ENCODE peak calls at places on chromosomes 1 and 21, in eight cellular contexts. One of them, this sample, is unnamed.

GRCh38 chr1:235270625-235271024 is 57.4 kb downstream of the ARID4B start:
- DNase-seq in activated CD8-positive, alpha-beta memory T cell treated with anti-CD3 and anti-CD28 coated beads for 48 hours: no peak
- DNase-seq in colonic mucosa: no peak
- DNase-seq in WTC11: no peak
- DNase-seq in activated naive CD4-positive, alpha-beta T cell: no peak
- DNase-seq in posterior cingulate gyrus: no peak
- DNase-seq in KG1: no peak
- DNase-seq in T-helper 9 cell: no peak
- DNase-seq in this sample: no peak

GRCh38 chr1:20721117-20722061 is 3.6 kb upstream of the KIF17 start:
- DNase-seq in activated naive CD4-positive, alpha-beta T cell: no peak
- DNase-seq in posterior cingulate gyrus: no peak
- DNase-seq in activated CD8-positive, alpha-beta memory T cell treated with anti-CD3 and anti-CD28 coated beads for 48 hours: no peak
- DNase-seq in colonic mucosa: no peak
- DNase-seq in KG1: no peak
- DNase-seq in T-helper 9 cell: no peak
- DNase-seq in WTC11: no peak
- DNase-seq in this sample: no peak

GRCh38 chr1:207752456-207753132 is 740 bp downstream of the CD46 start:
- DNase-seq in colonic mucosa: peak
- DNase-seq in KG1: no peak
- DNase-seq in activated naive CD4-positive, alpha-beta T cell: no peak
- DNase-seq in T-helper 9 cell: no peak
- DNase-seq in posterior cingulate gyrus: no peak
- DNase-seq in activated CD8-positive, alpha-beta memory T cell treated with anti-CD3 and anti-CD28 coated beads for 48 hours: peak
- DNase-seq in WTC11: peak
- DNase-seq in this sample: peak

GRCh38 chr1:43348343-43348808 is 10.4 kb upstream of the CDC20 start:
- DNase-seq in activated CD8-positive, alpha-beta memory T cell treated with anti-CD3 and anti-CD28 coated beads for 48 hours: no peak
- DNase-seq in colonic mucosa: no peak
- DNase-seq in activated naive CD4-positive, alpha-beta T cell: no peak
- DNase-seq in WTC11: no peak
- DNase-seq in KG1: no peak
- DNase-seq in T-helper 9 cell: no peak
- DNase-seq in posterior cingulate gyrus: no peak
- DNase-seq in this sample: no peak

GRCh38 chr21:44657635-44658183 is at the start of gene KRTAP12-3:
- DNase-seq in activated naive CD4-positive, alpha-beta T cell: peak
- DNase-seq in T-helper 9 cell: peak
- DNase-seq in WTC11: no peak
- DNase-seq in posterior cingulate gyrus: no peak
- DNase-seq in activated CD8-positive, alpha-beta memory T cell treated with anti-CD3 and anti-CD28 coated beads for 48 hours: no peak
- DNase-seq in colonic mucosa: no peak
- DNase-seq in KG1: no peak
- DNase-seq in this sample: no peak

GRCh38 chr1:176090766-176091165 is 116.3 kb downstream of the COP1 start:
- DNase-seq in colonic mucosa: no peak
- DNase-seq in KG1: no peak
- DNase-seq in T-helper 9 cell: no peak
- DNase-seq in activated CD8-positive, alpha-beta memory T cell treated with anti-CD3 and anti-CD28 coated beads for 48 hours: no peak
- DNase-seq in WTC11: no peak
- DNase-seq in posterior cingulate gyrus: no peak
- DNase-seq in activated naive CD4-positive, alpha-beta T cell: no peak
- DNase-seq in this sample: no peak

GRCh38 chr1:186574951-186575747 is 105.1 kb downstream of the PTGS2 start:
- DNase-seq in activated naive CD4-positive, alpha-beta T cell: no peak
- DNase-seq in activated CD8-positive, alpha-beta memory T cell treated with anti-CD3 and anti-CD28 coated beads for 48 hours: no peak
- DNase-seq in WTC11: no peak
- DNase-seq in KG1: no peak
- DNase-seq in T-helper 9 cell: no peak
- DNase-seq in colonic mucosa: no peak
- DNase-seq in posterior cingulate gyrus: no peak
- DNase-seq in this sample: no peak

GRCh38 chr1:210747890-210748289 is 386.1 kb downstream of the KCNH1 start:
- DNase-seq in colonic mucosa: no peak
- DNase-seq in T-helper 9 cell: no peak
- DNase-seq in KG1: no peak
- DNase-seq in WTC11: no peak
- DNase-seq in activated naive CD4-positive, alpha-beta T cell: no peak
- DNase-seq in posterior cingulate gyrus: no peak
- DNase-seq in activated CD8-positive, alpha-beta memory T cell treated with anti-CD3 and anti-CD28 coated beads for 48 hours: no peak
- DNase-seq in this sample: no peak

GRCh38 chr1:162903246-162903645 is 42.3 kb upstream of the CCDC190 start:
- DNase-seq in T-helper 9 cell: no peak
- DNase-seq in posterior cingulate gyrus: no peak
- DNase-seq in colonic mucosa: no peak
- DNase-seq in activated CD8-positive, alpha-beta memory T cell treated with anti-CD3 and anti-CD28 coated beads for 48 hours: no peak
- DNase-seq in activated naive CD4-positive, alpha-beta T cell: no peak
- DNase-seq in KG1: no peak
- DNase-seq in WTC11: no peak
- DNase-seq in this sample: no peak

GRCh38 chr1:18938008-18938706 is 18.3 kb downstream of the IFFO2 start:
- DNase-seq in activated CD8-positive, alpha-beta memory T cell treated with anti-CD3 and anti-CD28 coated beads for 48 hours: no peak
- DNase-seq in posterior cingulate gyrus: no peak
- DNase-seq in activated naive CD4-positive, alpha-beta T cell: no peak
- DNase-seq in colonic mucosa: no peak
- DNase-seq in KG1: no peak
- DNase-seq in T-helper 9 cell: no peak
- DNase-seq in WTC11: no peak
- DNase-seq in this sample: no peak

GRCh38 chr1:16226495-16227179 is 10.3 kb downstream of the CPLANE2 start:
- DNase-seq in colonic mucosa: peak
- DNase-seq in posterior cingulate gyrus: no peak
- DNase-seq in activated naive CD4-positive, alpha-beta T cell: no peak
- DNase-seq in T-helper 9 cell: no peak
- DNase-seq in activated CD8-positive, alpha-beta memory T cell treated with anti-CD3 and anti-CD28 coated beads for 48 hours: no peak
- DNase-seq in KG1: no peak
- DNase-seq in WTC11: peak
- DNase-seq in this sample: peak

GRCh38 chr21:15363921-15364320 is 299.1 kb upstream of the NRIP1 start:
- DNase-seq in activated naive CD4-positive, alpha-beta T cell: no peak
- DNase-seq in T-helper 9 cell: no peak
- DNase-seq in posterior cingulate gyrus: no peak
- DNase-seq in colonic mucosa: no peak
- DNase-seq in KG1: no peak
- DNase-seq in WTC11: no peak
- DNase-seq in activated CD8-positive, alpha-beta memory T cell treated with anti-CD3 and anti-CD28 coated beads for 48 hours: no peak
- DNase-seq in this sample: no peak

GRCh38 chr1:170149971-170150370 is 4.2 kb downstream of the NTMT2 start:
- DNase-seq in T-helper 9 cell: no peak
- DNase-seq in posterior cingulate gyrus: no peak
- DNase-seq in activated CD8-positive, alpha-beta memory T cell treated with anti-CD3 and anti-CD28 coated beads for 48 hours: no peak
- DNase-seq in colonic mucosa: no peak
- DNase-seq in KG1: no peak
- DNase-seq in activated naive CD4-positive, alpha-beta T cell: no peak
- DNase-seq in WTC11: no peak
- DNase-seq in this sample: no peak

GRCh38 chr21:34128674-34129038 is 55.3 kb downstream of the MRPS6 start:
- DNase-seq in WTC11: no peak
- DNase-seq in T-helper 9 cell: no peak
- DNase-seq in posterior cingulate gyrus: no peak
- DNase-seq in activated naive CD4-positive, alpha-beta T cell: no peak
- DNase-seq in activated CD8-positive, alpha-beta memory T cell treated with anti-CD3 and anti-CD28 coated beads for 48 hours: no peak
- DNase-seq in colonic mucosa: no peak
- DNase-seq in KG1: no peak
- DNase-seq in this sample: no peak

GRCh38 chr1:31592132-31592531 is 15.8 kb downstream of the TINAGL1 start:
- DNase-seq in activated naive CD4-positive, alpha-beta T cell: no peak
- DNase-seq in T-helper 9 cell: no peak
- DNase-seq in activated CD8-positive, alpha-beta memory T cell treated with anti-CD3 and anti-CD28 coated beads for 48 hours: no peak
- DNase-seq in WTC11: no peak
- DNase-seq in colonic mucosa: no peak
- DNase-seq in KG1: no peak
- DNase-seq in posterior cingulate gyrus: no peak
- DNase-seq in this sample: no peak

GRCh38 chr1:90340604-90341003 is 345.7 kb downstream of the ZNF326 start:
- DNase-seq in T-helper 9 cell: no peak
- DNase-seq in posterior cingulate gyrus: no peak
- DNase-seq in activated CD8-positive, alpha-beta memory T cell treated with anti-CD3 and anti-CD28 coated beads for 48 hours: no peak
- DNase-seq in WTC11: no peak
- DNase-seq in KG1: peak
- DNase-seq in colonic mucosa: no peak
- DNase-seq in activated naive CD4-positive, alpha-beta T cell: no peak
- DNase-seq in this sample: no peak

GRCh38 chr1:36448530-36449051 is 1.7 kb downstream of the OSCP1 start:
- DNase-seq in WTC11: no peak
- DNase-seq in activated naive CD4-positive, alpha-beta T cell: no peak
- DNase-seq in colonic mucosa: no peak
- DNase-seq in T-helper 9 cell: no peak
- DNase-seq in activated CD8-positive, alpha-beta memory T cell treated with anti-CD3 and anti-CD28 coated beads for 48 hours: no peak
- DNase-seq in posterior cingulate gyrus: no peak
- DNase-seq in KG1: no peak
- DNase-seq in this sample: no peak

GRCh38 chr1:175757381-175758015 is 14.1 kb upstream of the TNR start:
- DNase-seq in activated naive CD4-positive, alpha-beta T cell: no peak
- DNase-seq in T-helper 9 cell: no peak
- DNase-seq in colonic mucosa: peak
- DNase-seq in KG1: no peak
- DNase-seq in WTC11: peak
- DNase-seq in posterior cingulate gyrus: no peak
- DNase-seq in activated CD8-positive, alpha-beta memory T cell treated with anti-CD3 and anti-CD28 coated beads for 48 hours: no peak
- DNase-seq in this sample: peak

GRCh38 chr1:111802110-111802509 is 46.4 kb downstream of the DDX20 start:
- DNase-seq in colonic mucosa: no peak
- DNase-seq in posterior cingulate gyrus: no peak
- DNase-seq in WTC11: no peak
- DNase-seq in activated naive CD4-positive, alpha-beta T cell: no peak
- DNase-seq in activated CD8-positive, alpha-beta memory T cell treated with anti-CD3 and anti-CD28 coated beads for 48 hours: no peak
- DNase-seq in KG1: no peak
- DNase-seq in T-helper 9 cell: no peak
- DNase-seq in this sample: no peak

GRCh38 chr1:203274603-203275381 is 30.5 kb upstream of the BTG2 start:
- DNase-seq in posterior cingulate gyrus: peak
- DNase-seq in activated CD8-positive, alpha-beta memory T cell treated with anti-CD3 and anti-CD28 coated beads for 48 hours: no peak
- DNase-seq in activated naive CD4-positive, alpha-beta T cell: no peak
- DNase-seq in T-helper 9 cell: no peak
- DNase-seq in WTC11: no peak
- DNase-seq in KG1: no peak
- DNase-seq in colonic mucosa: peak
- DNase-seq in this sample: no peak